ENCODE peak calls at places on chromosomes 1 and 21, in five cellular contexts. O is SK-N-SH, X is K562, N is PC-3, Q is DND-41. E is an unnamed sample.

GRCh38 chr1:85148524-85149250 is 52.1 kb downstream of the SYDE2 start:
- DNase-seq in O (no peak), X (no peak), Q (no peak), N (no peak), E (no peak)

GRCh38 chr1:86150553-86151055 is 6.0 kb downstream of the COL24A1 start:
- DNase-seq in X (no peak), Q (no peak), O (no peak), N (no peak), E (no peak)

GRCh38 chr1:233359431-233359830 is 31.9 kb downstream of the MAP3K21 start:
- DNase-seq in N (no peak), Q (no peak), O (no peak), X (no peak), E (no peak)

GRCh38 chr1:31944205-31945089 is 6.3 kb upstream of the PTP4A2 start:
- DNase-seq in N (peak), X (peak), O (no peak), Q (peak), E (peak)

GRCh38 chr1:170414989-170415733 is 116.8 kb upstream of the GORAB start:
- DNase-seq in Q (no peak), N (no peak), O (no peak), X (no peak), E (no peak)

GRCh38 chr1:84101204-84101603 is 42.9 kb upstream of the PRKACB start:
- DNase-seq in O (no peak), X (no peak), N (no peak), Q (no peak), E (no peak)

GRCh38 chr1:227934476-227935313 is 13.0 kb downstream of the WNT9A start:
- DNase-seq in X (no peak), O (no peak), N (peak), Q (no peak), E (no peak)

GRCh38 chr1:30748699-30749401 is 8.7 kb downstream of the LAPTM5 start:
- DNase-seq in Q (no peak), X (no peak), N (no peak), O (no peak), E (peak)

GRCh38 chr1:161986328-161986727 is 37.3 kb downstream of the OLFML2B start:
- DNase-seq in N (no peak), O (no peak), X (no peak), Q (no peak), E (no peak)
- H2AFZ ChIP-seq in N (no peak), O (no peak), X (no peak), Q (no peak), E (no peak)

DNA sequence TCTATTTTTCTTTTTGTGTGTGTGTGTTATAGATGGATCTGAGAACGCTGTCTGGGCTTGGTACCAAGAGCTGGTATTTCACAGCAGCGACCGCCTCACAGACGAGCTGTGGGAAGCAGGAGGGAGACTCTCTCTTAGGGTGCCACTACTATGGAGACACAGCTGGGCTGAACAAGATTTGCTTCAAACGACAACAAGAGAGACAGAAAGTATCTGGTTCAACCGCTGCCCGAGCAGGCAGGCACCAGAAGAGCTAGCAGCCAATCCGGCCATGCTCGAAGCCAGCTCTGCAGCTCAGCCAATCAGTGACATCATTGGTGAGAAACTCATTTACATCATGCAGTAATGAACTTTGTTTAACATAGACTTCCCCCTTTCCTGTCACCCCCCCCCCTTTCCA is 341.3 kb downstream of the USP25 start:
- DNase-seq in X (no peak), N (no peak), O (peak), Q (no peak), E (no peak)
- H3K4me3 ChIP-seq in X (no peak), N (no peak), O (peak), Q (no peak), E (no peak)

GRCh38 chr21:34004013-34004938 is 69.1 kb upstream of the MRPS6 start:
- DNase-seq in X (no peak), O (no peak), Q (no peak), N (no peak), E (no peak)
- H2AFZ ChIP-seq in X (no peak), O (no peak), Q (no peak), N (no peak), E (no peak)

DNA sequence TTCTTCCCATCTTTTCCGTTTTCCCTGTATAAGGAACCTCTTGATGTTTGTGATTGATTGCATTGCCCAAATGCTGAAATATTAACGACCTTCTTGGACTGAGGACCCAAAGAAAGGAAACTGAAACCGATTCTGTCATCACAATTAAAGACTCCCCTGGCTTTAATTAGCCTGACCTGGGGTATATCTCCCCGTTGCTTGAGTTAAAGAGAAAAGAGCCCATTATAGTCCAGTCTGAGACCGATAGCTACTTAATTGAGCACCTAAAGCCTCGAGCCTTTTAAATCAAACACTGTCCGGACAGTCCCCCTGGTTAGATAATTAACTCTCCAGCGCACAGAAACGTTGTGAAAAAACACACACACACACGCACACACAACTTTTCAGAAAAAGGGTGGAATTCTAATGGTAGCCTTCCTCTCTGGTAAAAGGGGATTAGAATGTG is 8.0 kb downstream of the LMO4 start:
- DNase-seq in N (no peak), O (no peak), X (no peak), Q (no peak), E (no peak)
- H3K4me3 ChIP-seq in N (no peak), O (no peak), X (no peak), Q (no peak), E (no peak)

GRCh38 chr1:35556494-35557117 is 597 bp downstream of the KIAA0319L start:
- DNase-seq in N (no peak), Q (no peak), O (no peak), X (no peak), E (peak)
- H2AFZ ChIP-seq in N (peak), Q (peak), O (peak), X (peak), E (no peak)

GRCh38 chr1:153961421-153961820 is 1.9 kb downstream of the SLC39A1 start:
- DNase-seq in X (no peak), O (no peak), Q (no peak), N (no peak), E (no peak)
- H3K4me3 ChIP-seq in X (peak), O (peak), Q (peak), N (peak), E (peak)

DNA sequence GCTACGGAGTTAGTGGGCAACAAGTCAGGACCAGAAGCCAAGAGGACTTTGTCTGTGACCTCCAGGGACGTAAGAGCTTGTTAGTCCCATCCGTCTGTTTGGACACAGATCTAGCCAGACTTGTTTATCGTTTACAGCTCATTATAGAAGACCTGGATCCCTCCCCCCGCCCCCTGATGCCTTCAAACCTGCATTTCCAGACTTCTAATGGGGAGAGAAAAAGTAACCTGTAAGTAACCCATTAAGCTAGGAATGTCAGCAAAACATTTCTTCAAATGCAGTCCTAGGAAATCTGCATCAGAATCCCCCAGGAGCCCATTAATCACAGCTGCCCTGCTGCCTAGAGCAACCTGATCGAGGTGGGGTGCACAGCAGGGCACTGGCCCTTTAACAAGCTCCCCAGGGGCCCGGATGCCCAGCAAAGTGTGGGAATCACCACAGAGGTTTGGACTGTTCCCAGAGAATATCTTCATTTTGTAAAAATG is 1.4 kb upstream of the MAD2L2 start:
- DNase-seq in O (no peak), Q (no peak), N (no peak), X (no peak), E (no peak)
- H2AFZ ChIP-seq in O (peak), Q (peak), N (no peak), X (peak), E (peak)

GRCh38 chr1:198937231-198938031 is 298.6 kb downstream of the PTPRC start:
- DNase-seq in N (peak), O (peak), Q (peak), X (no peak), E (peak)
- H3K4me3 ChIP-seq in N (peak), O (peak), Q (peak), X (no peak), E (peak)